ENCODE peak calls at places on chromosomes 13 and 19, in nine cellular contexts. Z is heart left ventricle, T is uterus, A is thyroid gland, S is IMR-90, C is A549, I is K562, J is Peyer's patch, E is tibial nerve. L is an unnamed sample.

GRCh38 chr13:30718661-30719520 is 16.5 kb upstream of the ALOX5AP start:
- DNase-seq in E (no peak), A (no peak), Z (no peak), C (peak; percentile 25), T (no peak), J (no peak), S (peak; percentile 95), I (no peak), L (no peak)

GRCh38 chr13:77250968-77251367 is 75.9 kb downstream of the MYCBP2 start:
- DNase-seq in T (no peak), A (no peak), I (no peak), E (no peak), J (no peak), S (no peak), C (no peak), Z (no peak), L (no peak)

GRCh38 chr13:110070046-110070445 is 236.9 kb downstream of the COL4A1 start:
- DNase-seq in C (no peak), I (no peak), A (no peak), Z (no peak), J (no peak), S (no peak), E (no peak), T (no peak), L (no peak)

GRCh38 chr19:44822670-44823372 is 13.9 kb downstream of the BCAM start:
- DNase-seq in I (no peak), E (no peak), T (no peak), J (no peak), S (no peak), Z (no peak), A (no peak), C (no peak), L (no peak)

GRCh38 chr13:21668665-21669599 is 1.9 kb upstream of the FGF9 start:
- DNase-seq in A (peak; percentile 9), C (no peak), T (no peak), I (no peak), S (peak; percentile 69), E (no peak), J (no peak), Z (peak; percentile 37), L (no peak)

GRCh38 chr13:91203430-91203829 is 144.1 kb upstream of the MIR17HG start:
- DNase-seq in T (no peak), C (no peak), E (no peak), S (no peak), A (no peak), Z (no peak), J (no peak), I (no peak), L (no peak)

GRCh38 chr13:93172109-93172508 is 54.5 kb upstream of the GPC6 start:
- DNase-seq in E (no peak), I (no peak), T (no peak), A (no peak), J (no peak), S (no peak), C (no peak), Z (no peak), L (no peak)

GRCh38 chr13:63938851-63939250 is 2523.2 kb upstream of the PCDH20 start:
- DNase-seq in I (no peak), J (no peak), C (no peak), Z (no peak), A (no peak), E (no peak), S (peak; percentile 48), T (no peak), L (no peak)

GRCh38 chr19:54517483-54517882 is 14.9 kb downstream of the LAIR2 start:
- DNase-seq in J (no peak), S (peak; percentile 2), E (no peak), I (peak; percentile 80), C (peak; percentile 29), Z (peak; percentile 33), T (no peak), A (peak; percentile 50), L (no peak)

GRCh38 chr19:13079542-13079986 is 23.1 kb downstream of the LYL1 start:
- DNase-seq in T (peak; percentile 83), I (peak; percentile 83), A (peak; percentile 48), Z (no peak), S (peak; percentile 50), E (no peak), C (no peak), J (no peak), L (peak; percentile 65)

GRCh38 chr13:77511552-77511951 is 24.0 kb upstream of the SCEL start:
- DNase-seq in C (no peak), T (no peak), E (no peak), J (no peak), S (no peak), I (no peak), A (no peak), Z (no peak), L (no peak)

DNA sequence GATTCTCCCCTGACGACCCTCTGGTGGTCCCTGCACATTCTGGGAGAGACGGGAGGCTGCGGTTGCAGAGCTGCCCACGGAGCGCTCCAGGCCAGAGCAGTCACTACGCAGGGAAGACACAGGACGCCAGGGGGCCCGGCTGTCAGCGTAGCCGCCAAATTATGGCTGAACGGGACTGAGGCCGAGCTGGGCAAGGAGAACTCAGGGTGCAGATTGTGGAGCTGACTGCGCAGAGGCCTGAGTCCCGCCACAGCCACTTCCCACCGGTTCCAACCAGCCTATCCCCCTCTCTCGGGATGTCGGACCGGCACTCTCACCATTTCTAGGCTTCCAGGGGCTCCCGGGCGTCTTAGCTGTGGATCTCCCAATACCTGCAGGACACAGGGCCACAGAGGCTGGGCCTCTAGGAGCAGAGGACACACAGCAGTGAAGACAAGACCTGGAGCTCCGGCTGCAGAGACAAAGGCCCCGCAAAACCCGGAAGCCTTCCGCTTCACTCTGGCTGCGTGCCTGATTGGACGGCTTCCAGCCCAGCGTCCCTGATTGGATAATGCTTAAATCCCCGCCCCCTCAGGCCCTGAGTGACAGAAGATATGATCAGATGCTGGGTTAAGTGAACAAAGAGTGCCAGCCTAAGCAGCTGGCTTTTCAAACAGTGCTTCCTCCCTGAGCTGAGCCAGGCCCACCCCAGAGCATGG is at the start of gene ZNF737:
- DNase-seq in E (peak; percentile 95), C (peak; percentile 0), T (peak; percentile 94), I (peak; percentile 4), Z (peak; percentile 96), S (peak; percentile 91), A (peak; percentile 100), J (peak; percentile 96), L (peak; percentile 88)
- TF ChIP-seq POLR2A in E (peak; percentile 53), C (no peak), T (peak; percentile 51), I (no peak), Z (peak; percentile 77), S (no peak), A (peak; percentile 94), J (peak; percentile 69), L (peak; percentile 39)

GRCh38 chr13:29436721-29437250 is 158.7 kb downstream of the SLC7A1 start:
- DNase-seq in T (no peak), A (no peak), J (no peak), C (no peak), S (no peak), E (no peak), Z (no peak), I (no peak), L (no peak)
- TF ChIP-seq CTCF in T (no peak), A (no peak), J (no peak), C (no peak), S (no peak), E (no peak), Z (no peak), I (no peak), L (no peak)

GRCh38 chr19:14606627-14607026 is 23.7 kb downstream of the CLEC17A start:
- DNase-seq in E (no peak), A (no peak), T (no peak), C (no peak), J (no peak), S (no peak), Z (no peak), I (no peak), L (no peak)
- TF ChIP-seq POLR2A in E (no peak), A (no peak), T (no peak), C (no peak), J (no peak), S (no peak), Z (no peak), I (no peak), L (no peak)

GRCh38 chr19:39671739-39672363 is 16.1 kb downstream of the LGALS16 start:
- DNase-seq in A (peak; percentile 42), E (no peak), J (peak; percentile 25), Z (no peak), I (no peak), S (peak; percentile 43), T (no peak), C (peak; percentile 69), L (no peak)
- TF ChIP-seq CTCF in A (peak; percentile 81), E (peak; percentile 22), J (peak; percentile 65), Z (peak; percentile 21), I (peak; percentile 71), S (peak; percentile 56), T (peak; percentile 46), C (peak; percentile 99), L (peak; percentile 62)

GRCh38 chr13:45700971-45701900 is 884 bp upstream of the CBY2 start:
- DNase-seq in Z (no peak), I (peak; percentile 12), J (no peak), E (no peak), S (no peak), A (no peak), C (no peak), T (no peak), L (no peak)
- TF ChIP-seq POLR2A in Z (no peak), I (no peak), J (no peak), E (no peak), S (no peak), A (no peak), C (no peak), T (no peak), L (no peak)

DNA sequence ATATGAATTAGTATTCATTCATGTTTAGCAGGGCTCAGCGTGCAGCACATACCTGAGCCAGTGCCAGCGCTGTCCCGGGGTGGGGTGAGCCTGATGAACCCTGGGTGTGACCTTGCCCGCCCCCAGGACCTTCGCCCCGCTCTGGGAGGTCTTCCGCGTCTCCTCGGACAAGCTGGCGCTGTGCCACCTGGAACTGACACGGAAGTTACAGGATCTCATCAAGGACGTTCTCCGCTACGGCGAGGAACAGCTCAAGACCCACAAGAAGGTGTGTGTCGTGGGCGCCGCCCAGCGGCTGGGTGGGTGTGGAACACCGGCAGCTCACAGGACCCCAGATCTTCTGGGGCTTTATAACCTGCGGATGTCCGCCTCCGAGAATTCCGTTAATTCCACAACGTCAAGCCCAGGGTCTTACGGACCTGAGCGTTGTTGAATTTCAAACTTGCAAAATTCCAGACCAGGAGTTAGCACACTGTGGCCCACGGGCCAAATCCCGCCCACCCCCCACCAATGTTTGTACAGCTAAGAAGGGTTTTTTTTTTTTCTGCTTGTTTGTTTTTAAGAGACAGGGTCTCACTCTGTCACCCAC is 15.4 kb downstream of the FCHO1 start:
- DNase-seq in C (peak; percentile 64), E (peak; percentile 76), T (peak; percentile 43), J (peak; percentile 75), I (peak; percentile 29), S (peak; percentile 77), Z (peak; percentile 80), A (peak; percentile 77), L (peak; percentile 16)
- TF ChIP-seq CTCF in C (peak; percentile 83), E (peak; percentile 60), T (peak; percentile 70), J (peak; percentile 96), I (peak; percentile 60), S (peak; percentile 81), Z (peak; percentile 83), A (peak; percentile 60), L (peak; percentile 67)

GRCh38 chr13:57629821-57630235 is 1.7 kb upstream of the PCDH17 start:
- DNase-seq in Z (peak; percentile 91), S (peak; percentile 42), T (peak; percentile 48), C (no peak), A (peak; percentile 48), J (no peak), I (peak; percentile 11), E (no peak), L (no peak)
- TF ChIP-seq POLR2A in Z (peak; percentile 98), S (peak; percentile 41), T (peak; percentile 58), C (no peak), A (peak; percentile 64), J (no peak), I (no peak), E (peak; percentile 81), L (peak; percentile 43)